ENCODE peak calls at places on chromosomes 7 and 10, in ten cellular contexts. E, A, B, J, C, Q, P, I, Y and H are unnamed samples. For H3K4me1, the result is how much of the 10 kb centered on the place peaks cover.

GRCh38 chr10:32939296-32940111 is 18.5 kb downstream of the ITGB1 start:
- DNase-seq in J (no peak), C (no peak), E (no peak), I (no peak), A (no peak), P (no peak), B (no peak), Y (no peak), Q (no peak), H (peak)

GRCh38 chr7:102042016-102042656 is 224.7 kb downstream of the CUX1 start:
- DNase-seq in J (no peak), Q (no peak), P (no peak), C (no peak), E (peak), I (no peak), Y (no peak), A (no peak), B (peak), H (no peak)

GRCh38 chr7:106659963-106660861 is 746 bp downstream of the CCDC71L start:
- DNase-seq in P (peak), C (peak), Y (peak), B (peak), J (peak), I (peak), E (peak), A (peak), Q (peak), H (peak)

GRCh38 chr10:58326967-58327381 is 7.8 kb upstream of the UBE2D1 start:
- DNase-seq in J (no peak), Q (no peak), A (no peak), C (peak), P (peak), Y (peak), B (no peak), E (peak), I (no peak), H (no peak)

GRCh38 chr7:46776790-46777189 is 805.1 kb downstream of the TNS3 start:
- DNase-seq in J (no peak), E (peak), Y (no peak), A (no peak), Q (peak), B (no peak), C (no peak), P (no peak), I (no peak), H (no peak)

GRCh38 chr10:102503264-102504178 is at the start of gene SUFU:
- DNase-seq in B (peak), P (peak), J (peak), Y (peak), Q (peak), C (peak), I (peak), E (peak), A (peak), H (peak)

GRCh38 chr7:29485376-29486190 is 78.1 kb upstream of the PRR15 start:
- DNase-seq in C (no peak), P (no peak), I (no peak), E (no peak), Q (no peak), J (no peak), A (no peak), B (no peak), Y (no peak), H (no peak)

GRCh38 chr7:75756340-75757297 is 15.4 kb downstream of the CCL26 start:
- DNase-seq in A (no peak), Q (peak), P (no peak), C (no peak), Y (no peak), I (no peak), E (peak), J (no peak), B (peak), H (no peak)

GRCh38 chr7:158732483-158733219 is 28.0 kb upstream of the NCAPG2 start:
- DNase-seq in Q (no peak), Y (no peak), C (no peak), E (no peak), B (no peak), P (no peak), J (no peak), A (no peak), I (no peak), H (no peak)

GRCh38 chr7:1567893-1568292 is 1.9 kb downstream of the PSMG3 start:
- DNase-seq in J (no peak), A (peak), E (peak), P (no peak), Q (no peak), I (no peak), Y (no peak), B (no peak), C (no peak), H (no peak)

GRCh38 chr7:89517815-89518214 is 636.5 kb upstream of the STEAP1 start:
- DNase-seq in C (no peak), A (no peak), I (no peak), P (no peak), B (no peak), Q (no peak), J (no peak), E (no peak), Y (no peak), H (no peak)

GRCh38 chr7:92793656-92794205 is 42.6 kb downstream of the CDK6 start:
- DNase-seq in A (no peak), E (no peak), C (no peak), B (no peak), Y (no peak), Q (no peak), P (no peak), J (no peak), I (no peak), H (no peak)

GRCh38 chr10:16987129-16987670 is 142.4 kb downstream of the CUBN start:
- DNase-seq in P (no peak), Y (no peak), I (no peak), J (no peak), E (peak), Q (no peak), C (no peak), A (no peak), B (no peak), H (peak)

GRCh38 chr10:1272762-1273161 is 216.6 kb downstream of the WDR37 start:
- DNase-seq in B (no peak), I (no peak), Q (no peak), J (no peak), A (peak), E (no peak), C (no peak), P (no peak), Y (no peak), H (no peak)

GRCh38 chr10:11597470-11597869 is 14.0 kb downstream of the USP6NL start:
- DNase-seq in A (no peak), I (no peak), Y (no peak), Q (no peak), E (no peak), C (no peak), B (no peak), J (no peak), P (no peak), H (no peak)

GRCh38 chr10:69916133-69916532 is 114.4 kb downstream of the COL13A1 start:
- DNase-seq in Q (no peak), C (no peak), Y (no peak), J (no peak), A (no peak), I (no peak), P (no peak), E (no peak), B (no peak), H (no peak)

GRCh38 chr7:74375726-74376220 is 77.9 kb upstream of the GTF2IRD1 start:
- DNase-seq in Y (no peak), B (no peak), C (no peak), J (no peak), E (no peak), I (no peak), A (no peak), Q (no peak), P (no peak), H (no peak)

GRCh38 chr10:31926765-31927596 is 1.6 kb downstream of the ARHGAP12 start:
- DNase-seq in Q (peak), P (no peak), A (no peak), C (no peak), B (no peak), J (no peak), I (no peak), E (no peak), Y (no peak), H (no peak)
- H3K4me1 ChIP-seq in Q (under half), P (under half), A (under half), C (under half), B (under half), J (under half), I (under half), E (under half), Y (under half), H (under half)

GRCh38 chr7:80133361-80134104 is 1.1 kb upstream of the GNAI1 start:
- DNase-seq in Q (no peak), Y (no peak), B (no peak), E (peak), P (peak), C (no peak), J (no peak), A (no peak), I (no peak), H (no peak)

GRCh38 chr7:80134105-80134535 is 511 bp upstream of the GNAI1 start:
- DNase-seq in I (no peak), Y (peak), J (peak), Q (no peak), E (no peak), B (no peak), A (no peak), C (no peak), P (no peak), H (no peak)

GRCh38 chr7:80135306-80136104 is 874 bp downstream of the GNAI1 start:
- DNase-seq in Y (no peak), Q (peak), A (peak), C (peak), B (peak), E (peak), P (peak), I (no peak), J (no peak), H (peak)

GRCh38 chr7:80136276-80137045 is 1.8 kb downstream of the GNAI1 start:
- DNase-seq in J (no peak), A (no peak), E (peak), Q (no peak), B (no peak), Y (no peak), P (no peak), I (no peak), C (no peak), H (no peak)

GRCh38 chr7:80134536-80135305 is at the start of gene GNAI1:
- DNase-seq in E (peak), B (peak), A (peak), Y (peak), Q (peak), J (peak), C (peak), P (peak), I (no peak), H (peak)
- TF ChIP-seq CTCF in E (peak), B (peak), A (peak), Y (peak), Q (peak), J (no peak), C (peak), P (peak), I (peak), H (peak)

DNA sequence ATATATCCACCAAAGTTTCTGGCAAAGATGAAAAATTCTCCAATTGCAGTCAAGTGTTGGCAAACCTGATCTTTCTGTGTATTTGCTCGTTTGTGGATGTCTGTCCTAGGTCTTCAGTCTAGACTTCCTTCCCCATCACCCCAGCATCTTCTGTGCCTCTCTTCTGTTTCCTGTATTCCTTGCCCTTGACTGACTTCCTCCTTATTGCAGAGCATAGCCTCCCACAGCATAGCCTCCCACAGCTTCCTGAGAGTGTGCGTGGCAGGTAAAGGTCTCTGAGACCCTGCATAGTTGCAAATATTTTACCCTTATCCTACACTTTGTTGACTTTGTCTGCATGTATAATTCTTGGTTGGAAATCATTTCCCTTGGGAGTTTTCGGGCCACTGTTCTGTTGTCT is 18.4 kb downstream of the SLC18A2 start:
- DNase-seq in C (no peak), Q (no peak), E (no peak), P (no peak), J (no peak), Y (no peak), I (no peak), A (no peak), B (no peak), H (no peak)
- H3K4me1 ChIP-seq in C (under half), Q (under half), E (under half), P (under half), J (under half), Y (under half), I (under half), A (under half), B (under half), H (under half)

GRCh38 chr10:59622320-59622901 is 87.2 kb downstream of the SLC16A9 start:
- DNase-seq in P (peak), C (peak), A (peak), B (peak), E (peak), Y (peak), Q (peak), J (no peak), I (no peak), H (peak)
- TF ChIP-seq CTCF in P (peak), C (peak), A (peak), B (peak), E (peak), Y (peak), Q (peak), J (peak), I (peak), H (peak)

DNA sequence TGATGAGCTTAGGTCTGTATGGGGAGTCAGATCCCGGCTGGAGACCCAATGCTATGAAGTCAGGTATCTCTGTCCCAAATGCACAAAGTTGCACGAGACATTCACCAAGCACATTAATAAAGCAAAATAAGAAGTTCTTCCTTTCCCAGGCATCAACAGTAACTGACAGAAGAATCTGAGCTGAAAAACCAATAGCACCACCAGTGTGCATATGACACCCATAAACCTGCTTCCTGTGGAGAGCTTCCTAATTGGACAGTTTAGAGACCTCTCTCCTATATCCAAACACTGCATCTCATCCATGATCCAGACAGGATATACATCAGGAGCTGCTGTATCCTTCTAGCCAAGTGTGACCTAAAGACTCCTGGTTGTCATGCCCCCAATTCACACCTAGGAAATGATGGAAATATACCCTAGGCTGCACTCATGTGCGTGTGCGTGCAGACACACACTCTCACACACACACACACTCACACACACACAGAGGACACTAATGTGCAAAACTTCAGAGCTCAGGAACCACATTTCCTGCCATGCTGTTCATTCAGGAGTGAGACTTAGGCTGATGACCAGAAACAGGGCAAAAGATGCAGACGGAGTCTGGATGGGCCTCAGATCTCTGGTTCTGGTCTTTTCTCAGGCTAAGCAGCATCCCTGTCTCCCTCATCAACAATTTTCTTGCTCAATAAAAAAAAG is 58.0 kb downstream of the MAP3K8 start:
- DNase-seq in Q (no peak), E (no peak), B (no peak), A (no peak), C (no peak), J (no peak), Y (no peak), I (no peak), P (no peak), H (no peak)
- H3K4me1 ChIP-seq in Q (under half), E (under half), B (under half), A (under half), C (under half), J (under half), Y (under half), I (under half), P (under half), H (under half)

GRCh38 chr7:98745722-98746318 is 124.0 kb downstream of the TMEM130 start:
- DNase-seq in Q (peak), A (peak), P (no peak), C (peak), E (peak), I (no peak), Y (peak), J (no peak), B (peak), H (peak)
- TF ChIP-seq CTCF in Q (peak), A (peak), P (no peak), C (peak), E (peak), I (peak), Y (peak), J (peak), B (peak), H (peak)